ENCODE peak calls at places on chromosomes 4 and X, in four cellular contexts. W is adrenal gland, V is Peyer's patch, R is IMR-90. S is an unnamed sample.

GRCh38 chrX:68829594-68830485 is 1.0 kb downstream of the EFNB1 start:
- DNase-seq in W (no peak), V (peak; percentile 14), R (peak; percentile 19), S (peak; percentile 32)

GRCh38 chr4:519203-519651 is 20.2 kb downstream of the PIGG start:
- DNase-seq in V (no peak), R (no peak), W (no peak), S (no peak)

GRCh38 chr4:121675715-121676114 is 21.1 kb downstream of the ANXA5 start:
- DNase-seq in V (no peak), W (peak; percentile 62), R (peak; percentile 61), S (no peak)

GRCh38 chr4:73726000-73726399 is 14.4 kb upstream of the CXCL8 start:
- DNase-seq in V (no peak), R (peak; percentile 93), W (peak; percentile 34), S (no peak)

GRCh38 chrX:153831435-153832150 is 1.2 kb upstream of the PDZD4 start:
- DNase-seq in W (no peak), V (no peak), R (no peak), S (no peak)

GRCh38 chrX:129540725-129541184 is 696 bp downstream of the OCRL start:
- DNase-seq in W (peak; percentile 22), R (no peak), V (no peak), S (no peak)

GRCh38 chrX:7987160-7987992 is 60.2 kb upstream of the PNPLA4 start:
- DNase-seq in V (no peak), R (peak; percentile 4), W (no peak), S (no peak)

GRCh38 chrX:21645437-21646220 is 12.5 kb downstream of the KLHL34 start:
- DNase-seq in R (no peak), W (no peak), V (no peak), S (no peak)

GRCh38 chr4:179164642-179165338 is 1722.6 kb upstream of the AGA start:
- DNase-seq in W (no peak), R (no peak), V (no peak), S (no peak)

GRCh38 chr4:61336488-61336887 is 136.4 kb downstream of the ADGRL3 start:
- DNase-seq in V (no peak), R (no peak), W (no peak), S (no peak)

GRCh38 chr4:146814736-146815135 is 130.9 kb downstream of the TTC29 start:
- DNase-seq in W (no peak), R (no peak), V (no peak), S (no peak)

GRCh38 chr4:53060278-53060677 is 198.2 kb downstream of the RASL11B start:
- DNase-seq in W (no peak), R (no peak), V (no peak), S (no peak)

GRCh38 chrX:39011454-39012204 is 210.4 kb downstream of the MID1IP1 start:
- DNase-seq in V (no peak), R (no peak), W (no peak), S (no peak)

GRCh38 chr4:27702710-27703431 is 842.2 kb downstream of the STIM2 start:
- DNase-seq in W (no peak), V (no peak), R (peak; percentile 1), S (no peak)

DNA sequence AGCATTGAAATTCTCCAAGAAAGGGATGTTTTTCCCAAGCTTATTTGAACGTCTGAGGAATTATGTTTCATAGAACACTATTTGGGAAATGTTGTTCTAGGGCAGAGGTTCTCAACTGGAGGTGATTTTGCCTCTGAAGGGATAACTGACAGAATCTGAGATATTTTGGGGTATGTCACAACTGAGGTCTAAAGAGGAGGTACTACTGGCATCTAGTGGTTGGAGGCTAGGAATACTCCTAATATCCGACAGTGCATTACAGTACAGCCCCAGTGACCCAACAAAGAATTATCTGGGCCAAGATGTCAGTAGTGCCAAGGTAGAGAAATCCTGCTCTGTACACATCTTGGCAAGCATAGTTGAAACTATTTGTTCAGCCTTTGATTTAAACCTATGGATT is 6.4 kb downstream of the HSPA4L start:
- DNase-seq in R (no peak), W (no peak), V (no peak), S (no peak)
- TF ChIP-seq CTCF in R (peak; percentile 7), W (no peak), V (no peak), S (peak; percentile 3)

GRCh38 chr4:55071951-55072350 is 53.4 kb downstream of the KDR start:
- DNase-seq in W (no peak), R (no peak), V (no peak), S (no peak)

GRCh38 chr4:55074386-55074785 is 51.0 kb downstream of the KDR start:
- DNase-seq in V (no peak), W (no peak), R (no peak), S (no peak)

GRCh38 chr4:55066018-55066417 is 59.4 kb downstream of the KDR start:
- DNase-seq in R (no peak), V (no peak), W (no peak), S (no peak)

GRCh38 chr4:55068522-55068921 is 56.9 kb downstream of the KDR start:
- DNase-seq in W (no peak), V (no peak), R (no peak), S (no peak)

DNA sequence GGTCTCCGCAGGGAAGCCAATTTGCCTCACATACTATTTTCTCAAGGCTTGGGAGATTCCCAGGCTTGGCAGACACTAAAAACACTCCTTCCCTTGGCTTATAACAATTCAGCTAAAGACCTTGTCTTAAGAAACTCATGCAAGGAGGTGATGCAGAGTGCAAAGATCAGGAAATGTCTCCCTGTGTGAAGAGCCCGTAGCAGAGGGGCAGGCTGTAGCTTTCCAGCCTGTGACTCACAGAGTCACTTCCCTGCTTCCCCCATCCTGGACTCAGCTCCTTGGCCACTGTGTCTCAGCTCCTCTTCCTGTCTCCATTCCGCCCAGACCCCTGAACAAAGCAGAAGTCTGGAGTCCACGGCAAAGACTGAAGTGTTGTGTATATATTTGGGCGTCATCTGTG is 56.1 kb downstream of the KDR start:
- DNase-seq in V (no peak), R (no peak), W (peak; percentile 43), S (no peak)
- TF ChIP-seq POLR2A in V (no peak), R (no peak), W (no peak), S (no peak)

GRCh38 chr4:184282895-184283654 is 65.4 kb upstream of the ENPP6 start:
- DNase-seq in W (no peak), V (peak; percentile 65), R (no peak), S (no peak)

GRCh38 chr4:184282251-184282713 is 64.6 kb upstream of the ENPP6 start:
- DNase-seq in W (no peak), R (no peak), V (peak; percentile 65), S (no peak)

GRCh38 chr4:184284742-184285141 is 67.1 kb upstream of the ENPP6 start:
- DNase-seq in W (no peak), V (no peak), R (no peak), S (no peak)

GRCh38 chr4:184283659-184284335 is 66.1 kb upstream of the ENPP6 start:
- DNase-seq in V (no peak), R (no peak), W (no peak), S (no peak)

DNA sequence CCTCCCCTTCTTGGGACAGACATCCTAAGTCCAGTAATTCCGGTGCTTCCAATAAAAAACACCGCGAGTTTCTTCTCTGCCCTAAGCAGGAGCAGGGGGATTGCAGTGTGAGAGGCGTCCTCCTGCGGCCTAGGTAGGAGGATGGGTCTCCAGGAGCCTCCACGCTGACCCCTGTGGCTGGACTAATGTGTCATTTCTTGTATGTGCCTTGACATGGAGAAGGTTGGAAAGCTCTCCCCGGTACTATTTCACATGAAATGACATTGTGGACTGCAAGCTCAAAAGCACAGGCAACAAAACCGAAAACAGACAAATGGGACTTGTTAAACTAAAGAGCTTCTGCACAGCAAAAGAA is 66.6 kb upstream of the ENPP6 start:
- DNase-seq in V (no peak), W (no peak), R (no peak), S (no peak)
- H3K4me1 ChIP-seq in V (peaks cover 9% of the 10 kb centered on the region), W (peaks cover 21% of the 10 kb centered on the region), R (peaks cover 4% of the 10 kb centered on the region), S (no peaks in the 10 kb centered on the region)

GRCh38 chrX:131795442-131796229 is 227.5 kb upstream of the STK26 start:
- DNase-seq in W (no peak), V (no peak), R (no peak), S (no peak)

GRCh38 chrX:131791608-131792355 is 231.3 kb upstream of the STK26 start:
- DNase-seq in V (no peak), W (no peak), R (peak; percentile 10), S (no peak)

GRCh38 chrX:131789664-131790063 is 233.4 kb upstream of the STK26 start:
- DNase-seq in V (no peak), W (no peak), R (no peak), S (no peak)

GRCh38 chrX:131792356-131792749 is 230.7 kb upstream of the STK26 start:
- DNase-seq in R (peak; percentile 94), V (peak; percentile 90), W (peak; percentile 90), S (peak; percentile 90)

DNA sequence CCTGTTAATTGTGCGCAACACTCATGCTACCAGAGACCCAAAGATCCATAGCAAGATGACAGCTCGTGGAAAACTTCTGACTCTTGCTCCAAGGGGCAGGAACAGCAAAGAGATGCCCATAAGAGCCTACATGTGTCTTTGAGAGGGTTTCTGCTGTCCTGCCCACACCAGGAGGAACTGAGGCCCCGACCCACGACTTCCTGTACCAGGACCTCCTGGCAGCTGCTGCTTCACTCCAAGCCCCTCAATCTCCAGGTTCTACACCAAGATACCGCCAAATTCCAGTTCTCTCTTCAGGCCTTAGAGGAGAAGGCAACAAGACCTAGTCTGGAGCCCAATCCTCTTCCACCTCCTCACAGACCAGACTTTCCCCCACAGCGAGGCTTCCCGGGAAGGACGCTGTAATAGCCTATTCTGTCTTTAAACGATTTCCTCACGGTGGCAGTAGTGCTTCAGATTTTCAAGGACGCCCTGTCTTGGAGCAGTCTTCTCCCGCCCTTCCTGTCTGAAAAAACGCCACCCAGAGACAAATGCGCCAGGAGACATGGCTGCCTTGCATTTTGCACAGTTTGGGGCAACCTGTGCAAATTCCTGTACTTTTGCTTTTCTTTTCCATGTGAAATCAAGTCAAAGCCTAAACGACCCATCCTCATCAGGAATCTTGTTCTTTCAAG is 230.2 kb upstream of the STK26 start:
- DNase-seq in W (peak; percentile 82), R (peak; percentile 93), V (peak; percentile 88), S (peak; percentile 89)
- TF ChIP-seq CTCF in W (peak; percentile 54), R (peak; percentile 66), V (no peak), S (peak; percentile 40)

DNA sequence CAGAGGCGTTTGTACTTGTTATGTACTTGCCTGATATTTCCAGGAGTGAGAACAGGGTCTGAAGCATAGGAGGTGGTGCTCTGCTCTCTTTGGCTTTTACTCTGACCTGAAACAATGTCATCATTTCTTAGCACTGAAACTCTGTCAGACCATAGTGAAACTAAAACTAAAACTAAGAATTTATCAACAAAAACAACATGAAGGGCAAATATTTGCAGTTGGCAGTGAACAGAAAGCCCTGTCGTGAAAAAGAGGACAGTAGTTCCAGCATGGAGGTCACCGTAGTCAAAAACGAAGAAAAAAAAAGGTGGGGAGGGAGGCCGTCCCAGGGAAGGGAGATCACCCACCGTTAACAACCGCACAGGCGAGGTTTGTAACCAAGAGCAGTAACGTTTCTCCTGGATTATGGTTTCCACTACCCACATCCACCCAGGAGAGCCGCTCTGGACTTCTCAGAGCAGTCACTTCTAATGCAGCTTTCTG is 97.5 kb downstream of the ANK2 start:
- DNase-seq in W (peak; percentile 21), V (no peak), R (no peak), S (no peak)
- TF ChIP-seq POLR2A in W (no peak), V (no peak), R (no peak), S (no peak)